ENCODE peak calls at places on chromosomes 13 and 19, in eight cellular contexts. One of them, this sample, is unnamed.

GRCh38 chr13:23695711-23696512 is 125.7 kb downstream of the TNFRSF19 start:
- DNase-seq in epithelial cell of esophagus: peak; percentile 13
- DNase-seq in caudate nucleus: no peak
- DNase-seq in iPS DF 6.9: no peak
- DNase-seq in astrocyte: no peak
- DNase-seq in kidney epithelial cell: no peak
- DNase-seq in NCI-H1092 treated with DMSO at 0.1 percent for 48 hours: no peak
- DNase-seq in LoVo: no peak
- DNase-seq in this sample: no peak

GRCh38 chr19:53008061-53008778 is 5.5 kb upstream of the ERVV-1 start:
- DNase-seq in kidney epithelial cell: no peak
- DNase-seq in epithelial cell of esophagus: peak; percentile 15
- DNase-seq in iPS DF 6.9: no peak
- DNase-seq in astrocyte: no peak
- DNase-seq in NCI-H1092 treated with DMSO at 0.1 percent for 48 hours: no peak
- DNase-seq in LoVo: no peak
- DNase-seq in caudate nucleus: no peak
- DNase-seq in this sample: no peak

GRCh38 chr13:60492187-60492586 is 95.2 kb downstream of the TDRD3 start:
- DNase-seq in NCI-H1092 treated with DMSO at 0.1 percent for 48 hours: no peak
- DNase-seq in astrocyte: no peak
- DNase-seq in iPS DF 6.9: no peak
- DNase-seq in caudate nucleus: no peak
- DNase-seq in LoVo: no peak
- DNase-seq in kidney epithelial cell: no peak
- DNase-seq in epithelial cell of esophagus: no peak
- DNase-seq in this sample: no peak

GRCh38 chr19:5961969-5962945 is 15.7 kb downstream of the RANBP3 start:
- DNase-seq in kidney epithelial cell: no peak
- DNase-seq in LoVo: no peak
- DNase-seq in caudate nucleus: no peak
- DNase-seq in NCI-H1092 treated with DMSO at 0.1 percent for 48 hours: peak; percentile 99
- DNase-seq in astrocyte: no peak
- DNase-seq in iPS DF 6.9: no peak
- DNase-seq in epithelial cell of esophagus: peak; percentile 53
- DNase-seq in this sample: no peak

GRCh38 chr19:3350014-3350663 is 16.2 kb upstream of the NFIC start:
- DNase-seq in caudate nucleus: no peak
- DNase-seq in astrocyte: no peak
- DNase-seq in LoVo: no peak
- DNase-seq in NCI-H1092 treated with DMSO at 0.1 percent for 48 hours: peak; percentile 19
- DNase-seq in kidney epithelial cell: no peak
- DNase-seq in epithelial cell of esophagus: peak; percentile 70
- DNase-seq in iPS DF 6.9: no peak
- DNase-seq in this sample: no peak

GRCh38 chr13:76667551-76667950 is 218.7 kb downstream of the KCTD12 start:
- DNase-seq in NCI-H1092 treated with DMSO at 0.1 percent for 48 hours: peak; percentile 45
- DNase-seq in iPS DF 6.9: no peak
- DNase-seq in kidney epithelial cell: no peak
- DNase-seq in astrocyte: peak; percentile 19
- DNase-seq in caudate nucleus: no peak
- DNase-seq in epithelial cell of esophagus: peak; percentile 57
- DNase-seq in LoVo: no peak
- DNase-seq in this sample: peak; percentile 45

GRCh38 chr19:45251452-45252354 is 632 bp downstream of the MARK4 start:
- DNase-seq in astrocyte: no peak
- DNase-seq in kidney epithelial cell: no peak
- DNase-seq in LoVo: no peak
- DNase-seq in iPS DF 6.9: no peak
- DNase-seq in NCI-H1092 treated with DMSO at 0.1 percent for 48 hours: no peak
- DNase-seq in caudate nucleus: peak; percentile 41
- DNase-seq in epithelial cell of esophagus: peak; percentile 7
- DNase-seq in this sample: no peak

GRCh38 chr19:28468701-28469459 is 744.1 kb downstream of the UQCRFS1 start:
- DNase-seq in caudate nucleus: no peak
- DNase-seq in kidney epithelial cell: peak; percentile 21
- DNase-seq in epithelial cell of esophagus: peak; percentile 4
- DNase-seq in NCI-H1092 treated with DMSO at 0.1 percent for 48 hours: peak; percentile 78
- DNase-seq in astrocyte: peak; percentile 69
- DNase-seq in iPS DF 6.9: no peak
- DNase-seq in LoVo: peak; percentile 33
- DNase-seq in this sample: peak; percentile 11